ENCODE peak calls at places on chromosomes 6 and 20, in ten cellular contexts. Q, O, N, T, L, X, Y, C, M and I are unnamed samples.

GRCh38 chr20:23547613-23548012 is 20.7 kb downstream of the CST9L start:
- DNase-seq in X (no peak), O (no peak), Y (no peak), T (no peak), L (no peak), M (no peak), C (no peak), Q (no peak), N (no peak), I (no peak)

GRCh38 chr6:72963946-72964345 is 261.4 kb downstream of the KHDC1L start:
- DNase-seq in N (no peak), L (no peak), O (peak), X (no peak), M (no peak), Y (no peak), C (no peak), Q (no peak), T (no peak), I (no peak)

GRCh38 chr20:53852025-53852424 is 218.4 kb downstream of the BCAS1 start:
- DNase-seq in O (no peak), M (no peak), Q (no peak), Y (no peak), T (no peak), L (no peak), X (no peak), C (no peak), N (no peak), I (no peak)

GRCh38 chr20:42093542-42094440 is 475.6 kb upstream of the CHD6 start:
- DNase-seq in N (no peak), O (no peak), X (no peak), T (no peak), C (no peak), M (no peak), L (no peak), Y (no peak), Q (no peak), I (no peak)

GRCh38 chr20:44111712-44112335 is 75.2 kb downstream of the JPH2 start:
- DNase-seq in Q (no peak), X (no peak), Y (no peak), L (no peak), M (no peak), C (peak), T (no peak), O (peak), N (no peak), I (no peak)

GRCh38 chr6:28747631-28748157 is 176.1 kb downstream of the TRIM27 start:
- DNase-seq in Q (no peak), N (no peak), O (peak), Y (no peak), L (peak), M (no peak), X (peak), C (peak), T (no peak), I (no peak)

GRCh38 chr20:44914924-44915323 is 5.1 kb downstream of the PABPC1L start:
- DNase-seq in Y (no peak), O (no peak), N (no peak), M (no peak), L (no peak), C (no peak), T (no peak), X (no peak), Q (no peak), I (no peak)

GRCh38 chr20:25336561-25337422 is 53.8 kb downstream of the ABHD12 start:
- DNase-seq in L (no peak), N (no peak), X (peak), Q (no peak), T (no peak), O (peak), M (no peak), C (peak), Y (peak), I (no peak)

GRCh38 chr6:2412731-2413130 is 167.3 kb upstream of the GMDS start:
- DNase-seq in Q (no peak), L (no peak), O (peak), M (no peak), Y (no peak), C (peak), N (no peak), T (no peak), X (no peak), I (no peak)

GRCh38 chr20:34472246-34472925 is 43.8 kb upstream of the DYNLRB1 start:
- DNase-seq in M (no peak), X (no peak), Q (no peak), C (peak), O (peak), L (no peak), Y (no peak), T (no peak), N (no peak), I (no peak)

GRCh38 chr6:122753688-122754056 is 25.8 kb upstream of the FABP7 start:
- DNase-seq in X (peak), T (no peak), C (peak), Q (no peak), L (no peak), N (no peak), O (no peak), Y (peak), M (no peak), I (no peak)

GRCh38 chr6:81130969-81131368 is 621.5 kb downstream of the TENT5A start:
- DNase-seq in M (no peak), Q (no peak), O (no peak), X (no peak), Y (no peak), C (no peak), L (no peak), T (no peak), N (no peak), I (no peak)